ENCODE peak calls at places on chromosome 10, in seven cellular contexts. W, K, M, D, L, J and V are unnamed samples.

GRCh38 chr10:498760-499435 is 190.6 kb downstream of the DIP2C start:
- DNase-seq in W (no peak), K (no peak), M (no peak), D (peak), L (no peak), J (no peak), V (no peak)

GRCh38 chr10:26048756-26049155 is 114.7 kb downstream of the MYO3A start:
- DNase-seq in W (no peak), K (no peak), M (no peak), D (no peak), L (no peak), J (no peak), V (no peak)

GRCh38 chr10:17273403-17273802 is 45.4 kb downstream of the VIM start:
- DNase-seq in W (no peak), K (no peak), M (no peak), D (no peak), L (no peak), J (peak), V (peak)

GRCh38 chr10:104117839-104118323 is 4.1 kb upstream of the SFR1 start:
- DNase-seq in W (no peak), K (no peak), M (no peak), D (no peak), L (no peak), J (peak), V (no peak)

GRCh38 chr10:80394358-80394916 is 13.9 kb upstream of the PRXL2A start:
- DNase-seq in W (no peak), K (no peak), M (no peak), D (no peak), L (no peak), J (no peak), V (no peak)

GRCh38 chr10:16518822-16519221 is 2.9 kb downstream of the C1QL3 start:
- DNase-seq in W (no peak), K (no peak), M (no peak), D (no peak), L (no peak), J (no peak), V (no peak)

GRCh38 chr10:78696791-78697420 is 371.9 kb upstream of the ZMIZ1 start:
- DNase-seq in W (no peak), K (no peak), M (no peak), D (no peak), L (no peak), J (no peak), V (no peak)

GRCh38 chr10:3438608-3439007 is 266.0 kb upstream of the PITRM1 start:
- DNase-seq in W (no peak), K (no peak), M (no peak), D (no peak), L (no peak), J (no peak), V (no peak)

GRCh38 chr10:21617267-21617666 is 83.2 kb downstream of the MLLT10 start:
- DNase-seq in W (no peak), K (no peak), M (no peak), D (no peak), L (no peak), J (no peak), V (no peak)

GRCh38 chr10:106181491-106181890 is 983.0 kb downstream of the SORCS1 start:
- DNase-seq in W (no peak), K (no peak), M (no peak), D (no peak), L (no peak), J (no peak), V (no peak)

GRCh38 chr10:33635967-33636366 is 301.5 kb upstream of the NRP1 start:
- DNase-seq in W (no peak), K (no peak), M (no peak), D (no peak), L (no peak), J (no peak), V (no peak)

GRCh38 chr10:103578782-103579382 is 85.4 kb downstream of the NEURL1 start:
- DNase-seq in W (peak), K (no peak), M (no peak), D (no peak), L (peak), J (no peak), V (no peak)

GRCh38 chr10:127695431-127695830 is 41.6 kb upstream of the FOXI2 start:
- DNase-seq in W (no peak), K (no peak), M (no peak), D (no peak), L (no peak), J (no peak), V (no peak)

GRCh38 chr10:73920084-73920483 is 9.2 kb downstream of the PLAU start:
- DNase-seq in W (no peak), K (peak), M (peak), D (peak), L (peak), J (no peak), V (no peak)

GRCh38 chr10:7686351-7687171 is 16.6 kb upstream of the ITIH2 start:
- DNase-seq in W (no peak), K (no peak), M (no peak), D (no peak), L (no peak), J (no peak), V (no peak)

GRCh38 chr10:24466616-24466949 is 257.1 kb downstream of the ARHGAP21 start:
- DNase-seq in W (no peak), K (no peak), M (no peak), D (no peak), L (no peak), J (no peak), V (no peak)

GRCh38 chr10:24465124-24465874 is 256.4 kb downstream of the KIAA1217 start:
- DNase-seq in W (peak), K (peak), M (no peak), D (no peak), L (peak), J (no peak), V (no peak)

GRCh38 chr10:24467094-24467493 is 256.6 kb downstream of the ARHGAP21 start:
- DNase-seq in W (no peak), K (no peak), M (no peak), D (no peak), L (no peak), J (no peak), V (no peak)

GRCh38 chr10:24467605-24468004 is 256.1 kb downstream of the ARHGAP21 start:
- DNase-seq in W (no peak), K (no peak), M (no peak), D (no peak), L (no peak), J (no peak), V (no peak)

DNA sequence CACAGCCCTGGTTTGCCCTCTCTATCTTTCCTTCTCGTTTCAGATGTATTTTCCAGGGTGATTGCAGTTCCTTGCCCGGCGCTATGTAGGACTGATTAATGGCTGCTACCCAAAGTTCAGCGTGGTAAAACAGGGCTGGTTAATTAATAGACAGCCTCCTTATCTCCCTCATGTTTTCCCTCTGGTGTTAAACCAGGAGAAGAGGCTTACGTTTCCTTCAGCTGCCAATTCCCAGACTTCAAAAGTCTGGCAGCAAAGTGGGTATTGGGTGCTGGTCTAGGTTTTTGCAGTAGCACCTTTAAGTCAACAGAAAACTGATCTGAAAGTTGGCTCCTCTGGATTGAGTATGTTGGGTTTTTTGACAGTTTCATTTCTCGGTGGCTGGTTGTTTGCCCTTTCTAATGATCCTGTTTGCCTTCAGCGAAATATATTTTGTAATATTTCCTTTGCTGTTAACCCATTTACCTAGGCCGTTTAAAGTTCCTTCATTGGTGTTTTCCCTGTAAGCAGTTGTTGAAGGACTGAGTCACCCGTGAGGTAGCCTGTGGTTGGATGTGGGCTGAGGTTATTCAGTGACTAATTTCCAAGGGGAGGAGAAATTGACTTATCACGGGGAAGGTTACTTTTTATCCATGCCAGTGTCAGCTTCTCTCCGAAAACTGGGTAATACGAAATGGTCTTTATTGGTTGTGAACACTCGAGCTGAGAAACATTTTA is 257.1 kb downstream of the KIAA1217 start:
- DNase-seq in W (peak), K (peak), M (no peak), D (no peak), L (peak), J (peak), V (peak)
- TF ChIP-seq POLR2A in W (no peak), K (peak), M (no peak), D (no peak), L (peak), J (no peak), V (no peak)

GRCh38 chr10:52312999-52313349 is 1.1 kb upstream of the DKK1 start:
- DNase-seq in W (no peak), K (no peak), M (no peak), D (no peak), L (no peak), J (no peak), V (no peak)

GRCh38 chr10:52313350-52314006 is 603 bp upstream of the DKK1 start:
- DNase-seq in W (no peak), K (no peak), M (no peak), D (no peak), L (peak), J (peak), V (no peak)

GRCh38 chr10:52316005-52316404 is 1.9 kb downstream of the DKK1 start:
- DNase-seq in W (no peak), K (no peak), M (no peak), D (no peak), L (no peak), J (no peak), V (no peak)

GRCh38 chr10:52314822-52315552 is 906 bp downstream of the DKK1 start:
- DNase-seq in W (no peak), K (no peak), M (no peak), D (no peak), L (peak), J (no peak), V (no peak)

DNA sequence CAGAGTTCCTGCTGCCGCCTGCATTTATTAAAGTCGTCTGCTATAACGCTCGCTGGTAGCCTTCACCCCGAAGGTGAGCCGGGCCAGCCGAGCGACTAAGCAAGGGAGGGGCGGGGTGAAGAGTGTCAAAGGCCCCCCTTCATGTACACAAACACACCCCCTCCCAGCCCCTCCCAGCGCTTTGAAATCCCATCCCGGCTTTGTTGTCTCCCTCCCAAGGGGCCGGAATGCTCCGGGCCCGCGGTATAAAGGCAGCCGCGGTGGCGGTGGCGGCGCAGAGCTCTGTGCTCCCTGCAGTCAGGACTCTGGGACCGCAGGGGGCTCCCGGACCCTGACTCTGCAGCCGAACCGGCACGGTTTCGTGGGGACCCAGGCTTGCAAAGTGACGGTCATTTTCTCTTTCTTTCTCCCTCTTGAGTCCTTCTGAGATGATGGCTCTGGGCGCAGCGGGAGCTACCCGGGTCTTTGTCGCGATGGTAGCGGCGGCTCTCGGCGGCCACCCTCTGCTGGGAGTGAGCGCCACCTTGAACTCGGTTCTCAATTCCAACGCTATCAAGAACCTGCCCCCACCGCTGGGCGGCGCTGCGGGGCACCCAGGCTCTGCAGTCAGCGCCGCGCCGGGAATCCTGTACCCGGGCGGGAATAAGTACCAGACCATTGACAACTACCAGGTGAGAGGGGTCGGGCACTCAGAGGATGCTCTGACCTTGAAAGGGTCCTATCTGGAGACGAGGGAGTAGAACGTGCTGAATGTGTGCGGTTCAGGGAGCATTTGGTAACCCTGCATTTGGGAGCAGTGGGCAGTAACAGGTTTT is at the start of gene DKK1:
- DNase-seq in W (peak), K (peak), M (no peak), D (peak), L (peak), J (peak), V (peak)
- TF ChIP-seq POLR2A in W (no peak), K (peak), M (no peak), D (no peak), L (no peak), J (peak), V (peak)

GRCh38 chr10:89391882-89392756 is at the start of gene IFIT1:
- DNase-seq in W (peak), K (peak), M (no peak), D (peak), L (peak), J (peak), V (peak)
- TF ChIP-seq POLR2A in W (no peak), K (peak), M (peak), D (no peak), L (no peak), J (peak), V (no peak)

GRCh38 chr10:102492983-102493382 is 9.5 kb downstream of the ACTR1A start:
- DNase-seq in W (no peak), K (peak), M (no peak), D (peak), L (no peak), J (no peak), V (no peak)
- TF ChIP-seq POLR2A in W (no peak), K (no peak), M (no peak), D (no peak), L (no peak), J (no peak), V (no peak)

GRCh38 chr10:71748671-71749191 is 24.6 kb downstream of the VSIR start:
- DNase-seq in W (peak), K (no peak), M (peak), D (peak), L (peak), J (no peak), V (no peak)
- TF ChIP-seq POLR2A in W (no peak), K (no peak), M (no peak), D (no peak), L (peak), J (no peak), V (no peak)

GRCh38 chr10:63631971-63632370 is 110.8 kb downstream of the REEP3 start:
- DNase-seq in W (no peak), K (no peak), M (no peak), D (no peak), L (no peak), J (no peak), V (no peak)

GRCh38 chr10:63630928-63631685 is 109.9 kb downstream of the REEP3 start:
- DNase-seq in W (no peak), K (no peak), M (no peak), D (no peak), L (no peak), J (no peak), V (no peak)

GRCh38 chr10:63628526-63629362 is 107.5 kb downstream of the REEP3 start:
- DNase-seq in W (peak), K (peak), M (no peak), D (peak), L (peak), J (peak), V (peak)

GRCh38 chr10:63629363-63630084 is 108.3 kb downstream of the REEP3 start:
- DNase-seq in W (peak), K (peak), M (peak), D (peak), L (peak), J (peak), V (peak)

GRCh38 chr10:63630085-63630927 is 109.1 kb downstream of the REEP3 start:
- DNase-seq in W (peak), K (peak), M (peak), D (peak), L (peak), J (peak), V (peak)
- TF ChIP-seq POLR2A in W (peak), K (peak), M (peak), D (peak), L (peak), J (peak), V (peak)

GRCh38 chr10:5478694-5479305 is 20.6 kb downstream of the CALML5 start:
- DNase-seq in W (no peak), K (no peak), M (no peak), D (peak), L (no peak), J (no peak), V (no peak)

GRCh38 chr10:5481121-5481520 is 18.2 kb downstream of the CALML5 start:
- DNase-seq in W (no peak), K (no peak), M (no peak), D (peak), L (no peak), J (no peak), V (no peak)

GRCh38 chr10:5482016-5482415 is 17.4 kb downstream of the CALML5 start:
- DNase-seq in W (no peak), K (no peak), M (no peak), D (peak), L (no peak), J (no peak), V (no peak)

GRCh38 chr10:5479481-5480161 is 19.7 kb downstream of the CALML5 start:
- DNase-seq in W (no peak), K (no peak), M (no peak), D (peak), L (no peak), J (no peak), V (no peak)

DNA sequence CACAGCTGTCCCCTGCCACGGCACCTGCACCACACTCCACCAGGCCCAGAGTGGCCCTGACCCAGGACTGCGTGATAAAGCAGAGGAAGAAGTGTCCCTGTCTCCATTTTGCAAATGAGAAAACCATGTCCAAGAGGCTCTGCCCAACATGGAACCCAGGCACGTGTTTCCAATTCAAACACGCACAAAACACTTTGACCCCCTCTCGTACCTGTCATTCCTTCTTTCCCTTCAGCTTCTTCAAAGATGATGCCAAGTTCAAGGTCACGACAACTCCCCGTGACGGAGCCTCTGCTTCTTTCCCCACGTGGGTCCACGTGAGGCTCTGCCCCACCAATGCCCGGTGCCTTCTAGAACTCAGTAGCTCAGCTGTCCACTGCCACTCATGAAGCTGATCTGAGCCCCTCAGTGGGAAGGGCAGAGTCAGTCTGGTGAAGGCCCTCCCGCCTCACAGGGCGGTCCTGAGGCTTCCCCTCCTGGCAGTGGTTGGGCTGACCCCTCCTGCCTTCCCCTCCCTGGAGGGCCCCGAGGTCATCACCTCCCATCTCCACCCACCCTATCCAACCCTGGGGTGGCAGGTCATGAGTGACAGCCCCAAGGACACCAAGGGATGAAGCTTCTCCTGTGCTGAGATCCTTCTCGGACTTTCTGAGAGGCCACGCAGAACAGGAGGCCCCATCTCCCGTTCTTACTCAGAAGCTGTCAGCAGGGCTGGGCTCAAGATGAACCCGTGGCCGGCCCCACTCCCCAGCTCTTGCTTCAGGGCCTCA is 19.0 kb downstream of the CALML5 start:
- DNase-seq in W (no peak), K (no peak), M (no peak), D (peak), L (no peak), J (no peak), V (no peak)
- TF ChIP-seq POLR2A in W (no peak), K (no peak), M (no peak), D (no peak), L (no peak), J (no peak), V (no peak)

GRCh38 chr10:63749915-63750314 is 228.7 kb downstream of the REEP3 start:
- DNase-seq in W (no peak), K (no peak), M (no peak), D (no peak), L (no peak), J (no peak), V (no peak)

GRCh38 chr10:63758080-63758479 is 236.9 kb downstream of the REEP3 start:
- DNase-seq in W (peak), K (no peak), M (no peak), D (no peak), L (no peak), J (no peak), V (no peak)

GRCh38 chr10:63753807-63754206 is 232.6 kb downstream of the REEP3 start:
- DNase-seq in W (no peak), K (no peak), M (no peak), D (no peak), L (no peak), J (no peak), V (no peak)

GRCh38 chr10:63757067-63757466 is 235.9 kb downstream of the REEP3 start:
- DNase-seq in W (no peak), K (no peak), M (no peak), D (no peak), L (no peak), J (no peak), V (no peak)

GRCh38 chr10:63752318-63752717 is 231.1 kb downstream of the REEP3 start:
- DNase-seq in W (no peak), K (no peak), M (no peak), D (no peak), L (no peak), J (no peak), V (no peak)
- TF ChIP-seq POLR2A in W (no peak), K (no peak), M (no peak), D (no peak), L (no peak), J (no peak), V (no peak)

DNA sequence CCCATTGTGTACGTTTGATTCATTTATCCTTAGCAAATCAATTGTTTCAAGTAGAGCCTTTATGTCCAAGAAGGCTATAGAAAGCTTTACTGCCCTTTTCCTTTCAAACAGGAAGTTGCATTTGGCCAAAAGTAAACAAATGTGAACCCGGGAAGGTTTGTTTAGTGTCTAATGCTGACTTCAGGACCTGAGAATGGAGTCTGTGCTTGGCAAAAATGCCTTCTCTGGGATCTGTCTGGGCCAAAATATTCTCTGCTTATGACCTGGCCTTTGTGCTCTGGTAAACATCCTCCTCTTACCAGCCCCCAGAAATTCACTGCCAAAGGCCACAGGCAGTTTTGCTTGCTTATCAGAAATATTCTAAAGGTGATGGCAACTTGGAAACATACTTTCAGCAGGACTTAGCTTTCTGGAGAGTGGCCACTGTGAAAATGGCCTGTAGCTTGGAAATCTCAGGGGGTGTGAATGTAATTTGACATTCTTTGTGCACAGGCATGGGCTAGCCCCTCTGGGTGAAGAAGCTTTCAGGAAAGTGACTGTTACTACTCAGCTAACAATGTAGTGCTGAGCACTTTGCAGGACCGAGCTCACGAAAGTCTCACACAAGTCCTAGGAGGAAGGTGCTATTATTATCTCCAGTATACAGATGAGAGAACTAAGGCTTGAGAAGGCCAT is 199.5 kb downstream of the PTEN start:
- DNase-seq in W (no peak), K (no peak), M (no peak), D (no peak), L (no peak), J (no peak), V (no peak)
- TF ChIP-seq POLR2A in W (no peak), K (no peak), M (no peak), D (no peak), L (no peak), J (no peak), V (no peak)